ENCODE peak calls at places on chromosomes 1 and 21, in six cellular contexts. I, W, R, P, Z and C are unnamed samples.

GRCh38 chr1:245260116-245260882 is 105.5 kb downstream of the KIF26B start:
- DNase-seq in P (peak), R (no peak), Z (no peak), I (no peak), W (peak), C (no peak)

GRCh38 chr1:67053785-67054759 is at the start of gene SLC35D1:
- DNase-seq in R (peak), P (peak), I (peak), W (peak), Z (peak), C (peak)

GRCh38 chr1:89941110-89941770 is 53.7 kb upstream of the ZNF326 start:
- DNase-seq in W (no peak), R (no peak), Z (no peak), I (no peak), P (no peak), C (no peak)

GRCh38 chr1:231844986-231845502 is 218.5 kb downstream of the DISC1 start:
- DNase-seq in Z (no peak), R (no peak), W (peak), I (no peak), P (peak), C (no peak)

GRCh38 chr1:7485086-7485780 is 285.9 kb upstream of the VAMP3 start:
- DNase-seq in R (no peak), W (no peak), Z (no peak), P (no peak), I (no peak), C (no peak)

GRCh38 chr1:145962157-145963102 is 1.9 kb downstream of the ANKRD34A start:
- DNase-seq in R (no peak), P (peak), W (no peak), Z (no peak), I (no peak), C (no peak)

GRCh38 chr21:31318971-31319370 is 25.1 kb downstream of the TIAM1 start:
- DNase-seq in R (no peak), I (no peak), W (no peak), P (no peak), Z (no peak), C (no peak)

GRCh38 chr1:209485167-209485566 is 98.3 kb upstream of the CAMK1G start:
- DNase-seq in R (no peak), Z (peak), I (no peak), P (peak), W (peak), C (peak)

GRCh38 chr1:225825078-225825477 is 15.2 kb downstream of the EPHX1 start:
- DNase-seq in Z (no peak), R (no peak), W (no peak), I (no peak), P (no peak), C (no peak)

GRCh38 chr1:114153051-114153620 is 533 bp downstream of the SYT6 start:
- DNase-seq in W (no peak), R (no peak), Z (no peak), I (no peak), P (peak), C (no peak)

GRCh38 chr1:205626216-205626615 is 5.6 kb downstream of the ELK4 start:
- DNase-seq in I (no peak), W (no peak), R (no peak), P (no peak), Z (no peak), C (no peak)

GRCh38 chr21:39434950-39435349 is 10.6 kb downstream of the LCA5L start:
- DNase-seq in Z (no peak), W (no peak), R (no peak), I (no peak), P (no peak), C (no peak)

GRCh38 chr1:22218618-22219250 is 75.8 kb upstream of the WNT4 start:
- DNase-seq in W (no peak), I (no peak), Z (no peak), R (no peak), P (no peak), C (no peak)

GRCh38 chr1:64236584-64236983 is 33.2 kb downstream of the UBE2U start:
- DNase-seq in I (no peak), W (no peak), R (no peak), Z (no peak), P (no peak), C (no peak)